ENCODE peak calls at places on chromosomes 1 and 21, in eight cellular contexts. P is uterus, I is A549, S is gastrocnemius medialis, X is H54, Y is GM12892, V is IMR-90, H is Peyer's patch. Q is an unnamed sample.

GRCh38 chr1:8456306-8456912 is 138.5 kb downstream of the SLC45A1 start:
- DNase-seq in P (no peak), I (no peak), S (no peak), X (peak; percentile 28), Y (no peak), V (peak; percentile 82), H (no peak), Q (no peak)

GRCh38 chr1:185813401-185813979 is 79.3 kb downstream of the HMCN1 start:
- DNase-seq in P (no peak), I (peak; percentile 5), S (no peak), X (no peak), Y (no peak), V (peak; percentile 73), H (no peak), Q (no peak)

GRCh38 chr1:172465617-172466016 is 21.7 kb upstream of the PIGC start:
- DNase-seq in P (no peak), I (no peak), S (no peak), X (no peak), Y (no peak), V (no peak), H (no peak), Q (no peak)

GRCh38 chr1:228141871-228142615 is 2.0 kb downstream of the GUK1 start:
- DNase-seq in P (peak; percentile 16), I (no peak), S (peak; percentile 62), X (no peak), Y (no peak), V (peak; percentile 16), H (no peak), Q (peak; percentile 82)

GRCh38 chr1:221760895-221761294 is 19.0 kb upstream of the DUSP10 start:
- DNase-seq in P (no peak), I (no peak), S (no peak), X (no peak), Y (no peak), V (no peak), H (no peak), Q (no peak)

GRCh38 chr1:204077979-204078696 is 5.2 kb downstream of the SOX13 start:
- DNase-seq in P (no peak), I (no peak), S (no peak), X (no peak), Y (no peak), V (peak; percentile 9), H (no peak), Q (peak; percentile 51)

GRCh38 chr1:88288571-88288970 is 395.5 kb upstream of the PKN2 start:
- DNase-seq in P (no peak), I (no peak), S (no peak), X (no peak), Y (no peak), V (no peak), H (no peak), Q (no peak)

GRCh38 chr1:41045740-41046139 is 24.2 kb upstream of the SLFNL1 start:
- DNase-seq in P (peak; percentile 37), I (no peak), S (peak; percentile 88), X (no peak), Y (no peak), V (peak; percentile 38), H (no peak), Q (no peak)

GRCh38 chr21:41188476-41189146 is 20.7 kb downstream of the BACE2 start:
- DNase-seq in P (no peak), I (no peak), S (no peak), X (no peak), Y (no peak), V (no peak), H (no peak), Q (no peak)

GRCh38 chr1:56755911-56756310 is 63.3 kb downstream of the FYB2 start:
- DNase-seq in P (no peak), I (no peak), S (no peak), X (no peak), Y (no peak), V (no peak), H (no peak), Q (no peak)

GRCh38 chr1:6445062-6445763 is 20.6 kb downstream of the ESPN start:
- DNase-seq in P (no peak), I (no peak), S (no peak), X (no peak), Y (no peak), V (peak; percentile 15), H (no peak), Q (no peak)

GRCh38 chr1:205783904-205784303 is 8.6 kb upstream of the RAB29 start:
- DNase-seq in P (no peak), I (no peak), S (peak; percentile 72), X (peak; percentile 38), Y (no peak), V (peak; percentile 48), H (no peak), Q (no peak)

GRCh38 chr1:11982010-11982392 is 1.8 kb downstream of the MFN2 start:
- DNase-seq in P (no peak), I (peak; percentile 69), S (no peak), X (no peak), Y (no peak), V (peak; percentile 46), H (no peak), Q (no peak)

GRCh38 chr1:21280482-21280881 is 9.8 kb downstream of the ECE1 start:
- DNase-seq in P (no peak), I (no peak), S (no peak), X (no peak), Y (no peak), V (no peak), H (no peak), Q (no peak)

GRCh38 chr1:218426343-218426657 is 81.2 kb downstream of the TGFB2 start:
- DNase-seq in P (peak; percentile 30), I (peak; percentile 43), S (no peak), X (no peak), Y (no peak), V (peak; percentile 43), H (no peak), Q (no peak)

GRCh38 chr1:86841120-86841519 is 72.8 kb downstream of the SELENOF start:
- DNase-seq in P (no peak), I (no peak), S (no peak), X (no peak), Y (no peak), V (no peak), H (no peak), Q (no peak)

GRCh38 chr1:8962812-8963669 is 17.4 kb downstream of the CA6 start:
- DNase-seq in P (no peak), I (peak; percentile 82), S (peak; percentile 20), X (peak; percentile 44), Y (peak; percentile 56), V (no peak), H (peak; percentile 50), Q (no peak)

GRCh38 chr1:178944729-178945128 is 73.9 kb upstream of the ANGPTL1 start:
- DNase-seq in P (no peak), I (no peak), S (no peak), X (no peak), Y (no peak), V (no peak), H (no peak), Q (no peak)

DNA sequence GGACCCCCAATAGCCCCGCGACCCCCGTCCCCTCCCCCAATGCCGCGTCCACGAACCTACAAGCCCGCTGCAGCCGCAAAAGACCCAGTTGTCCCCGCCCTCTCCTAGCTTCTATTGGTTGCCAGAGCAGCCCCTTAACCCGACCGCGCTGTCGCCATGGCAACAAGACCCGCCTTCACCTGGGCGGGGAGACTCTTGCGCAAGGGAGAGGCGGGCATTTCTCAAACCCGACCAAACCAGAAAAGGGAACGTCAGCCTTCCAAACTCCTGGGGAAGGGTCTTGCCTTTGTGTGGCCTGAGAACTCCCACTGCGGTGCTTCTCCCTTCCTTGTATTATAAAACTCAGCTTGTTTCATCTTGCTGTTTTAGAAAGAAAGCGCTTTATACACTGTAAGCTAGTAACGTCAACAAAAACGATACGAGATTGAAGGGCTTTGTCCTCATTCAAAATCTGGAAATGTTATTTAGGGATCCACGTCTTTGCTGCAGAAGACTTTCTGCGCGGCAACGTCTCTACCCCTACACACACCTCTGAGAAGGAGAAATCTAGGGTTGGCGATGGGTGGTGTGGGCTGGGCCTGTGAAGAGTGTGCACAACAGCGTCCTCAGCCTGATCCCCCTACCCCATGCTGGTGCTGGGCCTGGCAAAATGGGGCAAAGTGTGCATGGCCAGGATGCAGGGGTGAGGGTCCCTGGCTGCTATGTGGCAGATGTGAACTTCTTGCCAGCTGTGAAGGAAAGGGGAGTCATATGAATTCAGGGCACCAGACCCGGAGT is at the start of gene TMEM9:
- DNase-seq in P (peak; percentile 97), I (peak; percentile 97), S (peak; percentile 96), X (peak; percentile 83), Y (peak; percentile 97), V (peak; percentile 91), H (peak; percentile 98), Q (peak; percentile 98)
- TF ChIP-seq POLR2A in P (peak; percentile 55), I (no peak), S (no peak), X (no peak), Y (no peak), V (no peak), H (no peak), Q (no peak)

DNA sequence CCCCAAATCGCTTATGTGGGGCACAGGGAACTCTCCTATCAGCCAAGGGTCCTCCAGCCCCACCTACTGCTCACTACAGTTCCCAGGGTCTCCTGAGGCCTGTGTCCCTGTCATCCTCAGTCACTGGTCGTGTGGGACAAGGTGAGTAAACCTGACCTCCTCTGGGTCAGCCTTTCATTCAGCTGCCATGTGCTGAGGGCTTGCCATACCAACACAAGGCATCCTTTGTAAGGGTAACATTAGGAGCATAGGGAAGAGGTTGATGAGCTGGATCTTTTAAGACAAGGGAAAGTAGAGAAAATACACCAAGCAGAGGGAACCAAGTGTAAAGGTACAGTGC is 11.2 kb upstream of the SNAPIN start:
- DNase-seq in P (no peak), I (no peak), S (no peak), X (no peak), Y (no peak), V (no peak), H (no peak), Q (no peak)
- TF ChIP-seq POLR2A in P (no peak), I (no peak), S (no peak), X (no peak), Y (peak; percentile 45), V (no peak), H (no peak), Q (no peak)

GRCh38 chr1:26851106-26851684 is 11.8 kb upstream of the SFN start:
- DNase-seq in P (no peak), I (no peak), S (no peak), X (no peak), Y (no peak), V (no peak), H (no peak), Q (no peak)

GRCh38 chr1:26852701-26853100 is 10.2 kb upstream of the SFN start:
- DNase-seq in P (no peak), I (no peak), S (no peak), X (no peak), Y (no peak), V (no peak), H (no peak), Q (no peak)

GRCh38 chr1:26853156-26853555 is 9.8 kb upstream of the SFN start:
- DNase-seq in P (peak; percentile 83), I (peak; percentile 89), S (peak; percentile 83), X (peak; percentile 67), Y (peak; percentile 78), V (peak; percentile 80), H (peak; percentile 88), Q (peak; percentile 91)

GRCh38 chr1:26848499-26848898 is 14.4 kb upstream of the SFN start:
- DNase-seq in P (no peak), I (no peak), S (no peak), X (no peak), Y (no peak), V (no peak), H (no peak), Q (no peak)

GRCh38 chr1:26848947-26849774 is 13.8 kb upstream of the SFN start:
- DNase-seq in P (peak; percentile 72), I (peak; percentile 84), S (no peak), X (peak; percentile 73), Y (no peak), V (peak; percentile 90), H (no peak), Q (no peak)
- TF ChIP-seq POLR2A in P (no peak), I (no peak), S (no peak), X (no peak), Y (no peak), V (peak; percentile 47), H (peak; percentile 83), Q (no peak)

GRCh38 chr1:78005755-78006154 is 1.0 kb downstream of the DNAJB4 start:
- DNase-seq in P (peak; percentile 36), I (no peak), S (no peak), X (no peak), Y (no peak), V (peak; percentile 94), H (no peak), Q (no peak)
- TF ChIP-seq POLR2A in P (peak; percentile 32), I (no peak), S (peak; percentile 52), X (no peak), Y (no peak), V (peak; percentile 83), H (peak; percentile 43), Q (peak; percentile 32)

Q was measured in spleen.